ENCODE peak calls at places on chromosomes 6 and 20, in four cellular contexts. One of them, this sample, is unnamed.

GRCh38 chr6:108730556-108731228 is 117.5 kb upstream of the ARMC2 start:
- DNase-seq in HuH-7: no peak
- DNase-seq in iris pigment epithelial cell: no peak
- DNase-seq in mucosa of descending colon: no peak
- DNase-seq in this sample: no peak

GRCh38 chr6:408599-409102 is 17.1 kb downstream of the IRF4 start:
- DNase-seq in HuH-7: peak
- DNase-seq in iris pigment epithelial cell: peak
- DNase-seq in mucosa of descending colon: no peak
- DNase-seq in this sample: peak

GRCh38 chr6:120816862-120817261 is 517.4 kb downstream of the TBC1D32 start:
- DNase-seq in HuH-7: no peak
- DNase-seq in iris pigment epithelial cell: no peak
- DNase-seq in mucosa of descending colon: no peak
- DNase-seq in this sample: no peak

GRCh38 chr6:8857160-8857559 is 421.8 kb upstream of the SLC35B3 start:
- DNase-seq in HuH-7: no peak
- DNase-seq in iris pigment epithelial cell: no peak
- DNase-seq in mucosa of descending colon: no peak
- DNase-seq in this sample: no peak

GRCh38 chr20:35018578-35019371 is 63.1 kb downstream of the MYH7B start:
- DNase-seq in HuH-7: no peak
- DNase-seq in iris pigment epithelial cell: no peak
- DNase-seq in mucosa of descending colon: no peak
- DNase-seq in this sample: no peak

GRCh38 chr6:87575423-87575822 is 14.4 kb downstream of the RARS2 start:
- DNase-seq in HuH-7: peak
- DNase-seq in iris pigment epithelial cell: no peak
- DNase-seq in mucosa of descending colon: peak
- DNase-seq in this sample: no peak

GRCh38 chr6:156334961-156335360 is 442.2 kb upstream of the ARID1B start:
- DNase-seq in HuH-7: no peak
- DNase-seq in iris pigment epithelial cell: no peak
- DNase-seq in mucosa of descending colon: no peak
- DNase-seq in this sample: no peak

GRCh38 chr6:32954983-32955802 is 2.3 kb upstream of the HLA-DMA start:
- DNase-seq in HuH-7: no peak
- DNase-seq in iris pigment epithelial cell: peak
- DNase-seq in mucosa of descending colon: peak
- DNase-seq in this sample: no peak

GRCh38 chr6:70849348-70850069 is 107.4 kb downstream of the B3GAT2 start:
- DNase-seq in HuH-7: no peak
- DNase-seq in iris pigment epithelial cell: peak
- DNase-seq in mucosa of descending colon: no peak
- DNase-seq in this sample: peak

GRCh38 chr20:32524871-32525501 is 60.1 kb downstream of the NOL4L start:
- DNase-seq in HuH-7: no peak
- DNase-seq in iris pigment epithelial cell: no peak
- DNase-seq in mucosa of descending colon: peak
- DNase-seq in this sample: no peak

GRCh38 chr6:49001856-49002255 is 461.2 kb downstream of the MMUT start:
- DNase-seq in HuH-7: no peak
- DNase-seq in iris pigment epithelial cell: peak
- DNase-seq in mucosa of descending colon: no peak
- DNase-seq in this sample: peak

GRCh38 chr6:148166339-148166949 is 176.2 kb upstream of the SASH1 start:
- DNase-seq in HuH-7: peak
- DNase-seq in iris pigment epithelial cell: peak
- DNase-seq in mucosa of descending colon: peak
- DNase-seq in this sample: peak

GRCh38 chr6:108027594-108027993 is 46.9 kb downstream of the OSTM1 start:
- DNase-seq in HuH-7: no peak
- DNase-seq in iris pigment epithelial cell: peak
- DNase-seq in mucosa of descending colon: peak
- DNase-seq in this sample: peak

GRCh38 chr20:21571841-21572690 is 58.2 kb upstream of the NKX2-2 start:
- DNase-seq in HuH-7: peak
- DNase-seq in iris pigment epithelial cell: peak
- DNase-seq in mucosa of descending colon: peak
- DNase-seq in this sample: peak

GRCh38 chr6:141467881-141468280 is 664.8 kb upstream of the GJE1 start:
- DNase-seq in HuH-7: no peak
- DNase-seq in iris pigment epithelial cell: peak
- DNase-seq in mucosa of descending colon: no peak
- DNase-seq in this sample: peak

GRCh38 chr6:133466666-133467065 is 225.5 kb downstream of the EYA4 start:
- DNase-seq in HuH-7: no peak
- DNase-seq in iris pigment epithelial cell: peak
- DNase-seq in mucosa of descending colon: no peak
- DNase-seq in this sample: no peak

GRCh38 chr6:121963826-121964225 is 435.6 kb upstream of the HSF2 start:
- DNase-seq in HuH-7: no peak
- DNase-seq in iris pigment epithelial cell: no peak
- DNase-seq in mucosa of descending colon: no peak
- DNase-seq in this sample: no peak

GRCh38 chr6:31058128-31058894 is 48.0 kb downstream of the MUC22 start:
- DNase-seq in HuH-7: peak
- DNase-seq in iris pigment epithelial cell: peak
- DNase-seq in mucosa of descending colon: peak
- DNase-seq in this sample: peak

GRCh38 chr6:80438728-80439127 is 332.3 kb downstream of the BCKDHB start:
- DNase-seq in HuH-7: peak
- DNase-seq in iris pigment epithelial cell: peak
- DNase-seq in mucosa of descending colon: no peak
- DNase-seq in this sample: peak

GRCh38 chr6:166862287-166862977 is 93.9 kb downstream of the RNASET2 start:
- DNase-seq in HuH-7: no peak
- DNase-seq in iris pigment epithelial cell: no peak
- DNase-seq in mucosa of descending colon: peak
- DNase-seq in this sample: no peak

GRCh38 chr20:45221076-45221475 is at the start of gene SEMG2:
- DNase-seq in HuH-7: no peak
- DNase-seq in iris pigment epithelial cell: no peak
- DNase-seq in mucosa of descending colon: no peak
- DNase-seq in this sample: no peak

GRCh38 chr6:118618676-118619377 is 32.6 kb downstream of the CEP85L start:
- DNase-seq in HuH-7: peak
- DNase-seq in iris pigment epithelial cell: peak
- DNase-seq in mucosa of descending colon: peak
- DNase-seq in this sample: peak

GRCh38 chr6:25219147-25219546 is 60.0 kb upstream of the CARMIL1 start:
- DNase-seq in HuH-7: no peak
- DNase-seq in iris pigment epithelial cell: no peak
- DNase-seq in mucosa of descending colon: no peak
- DNase-seq in this sample: no peak

GRCh38 chr20:63232235-63233060 is 3.3 kb upstream of the BIRC7 start:
- DNase-seq in HuH-7: no peak
- DNase-seq in iris pigment epithelial cell: peak
- DNase-seq in mucosa of descending colon: no peak
- DNase-seq in this sample: peak